ENCODE peak calls at places on chromosomes 1 and 21, in nine cellular contexts. B, K, F, R, D, O, Z, Y and N are unnamed samples.

GRCh38 chr1:47627471-47628370 is 189.9 kb downstream of the FOXD2 start:
- DNase-seq in B (no peak), K (no peak), F (no peak), R (no peak), D (no peak), O (no peak), Z (no peak), Y (no peak), N (peak)

GRCh38 chr1:116167625-116168276 is 56.6 kb downstream of the MAB21L3 start:
- DNase-seq in B (peak), K (peak), F (peak), R (peak), D (no peak), O (peak), Z (no peak), Y (no peak), N (no peak)

GRCh38 chr1:239785576-239785975 is 306.1 kb upstream of the FMN2 start:
- DNase-seq in B (no peak), K (no peak), F (no peak), R (no peak), D (no peak), O (no peak), Z (no peak), Y (no peak), N (no peak)

GRCh38 chr1:203796223-203796747 is 862 bp downstream of the ZBED6 start:
- DNase-seq in B (no peak), K (peak), F (no peak), R (peak), D (no peak), O (peak), Z (peak), Y (no peak), N (peak)

GRCh38 chr1:61639937-61640336 is 85.0 kb downstream of the TM2D1 start:
- DNase-seq in B (no peak), K (no peak), F (no peak), R (no peak), D (no peak), O (no peak), Z (no peak), Y (no peak), N (no peak)

GRCh38 chr1:204320413-204320812 is 39.3 kb downstream of the PLEKHA6 start:
- DNase-seq in B (no peak), K (no peak), F (no peak), R (peak), D (no peak), O (no peak), Z (no peak), Y (no peak), N (no peak)

GRCh38 chr1:226706664-226707063 is 32.4 kb downstream of the ITPKB start:
- DNase-seq in B (no peak), K (no peak), F (no peak), R (no peak), D (no peak), O (no peak), Z (no peak), Y (no peak), N (no peak)

GRCh38 chr1:62466982-62467532 is 30.2 kb downstream of the USP1 start:
- DNase-seq in B (no peak), K (no peak), F (no peak), R (peak), D (no peak), O (no peak), Z (no peak), Y (no peak), N (no peak)

GRCh38 chr1:199867601-199868000 is 159.9 kb upstream of the NR5A2 start:
- DNase-seq in B (no peak), K (no peak), F (no peak), R (peak), D (no peak), O (no peak), Z (no peak), Y (no peak), N (no peak)

GRCh38 chr1:15523104-15523921 is 702 bp downstream of the CASP9 start:
- DNase-seq in B (no peak), K (no peak), F (no peak), R (no peak), D (no peak), O (no peak), Z (no peak), Y (peak), N (no peak)

GRCh38 chr1:154578058-154578418 is 10.5 kb downstream of the CHRNB2 start:
- DNase-seq in B (no peak), K (no peak), F (no peak), R (no peak), D (no peak), O (no peak), Z (peak), Y (no peak), N (no peak)

GRCh38 chr1:153985341-153985912 is 712 bp downstream of the RAB13 start:
- DNase-seq in B (no peak), K (no peak), F (no peak), R (peak), D (no peak), O (no peak), Z (no peak), Y (peak), N (no peak)

GRCh38 chr1:234212764-234213406 is 160.4 kb upstream of the COA6 start:
- DNase-seq in B (peak), K (peak), F (peak), R (peak), D (no peak), O (peak), Z (no peak), Y (peak), N (no peak)

GRCh38 chr21:28442624-28443023 is 550.1 kb downstream of the LTN1 start:
- DNase-seq in B (no peak), K (no peak), F (no peak), R (peak), D (no peak), O (no peak), Z (no peak), Y (no peak), N (no peak)

GRCh38 chr1:116334015-116334547 is 39.0 kb upstream of the ATP1A1 start:
- DNase-seq in B (no peak), K (no peak), F (no peak), R (no peak), D (no peak), O (peak), Z (no peak), Y (no peak), N (no peak)

GRCh38 chr1:106956721-106957120 is 99.8 kb upstream of the PRMT6 start:
- DNase-seq in B (no peak), K (no peak), F (no peak), R (peak), D (no peak), O (no peak), Z (no peak), Y (no peak), N (no peak)

GRCh38 chr21:42653492-42654061 is at the start of gene PDE9A:
- DNase-seq in B (peak), K (peak), F (peak), R (no peak), D (no peak), O (peak), Z (peak), Y (no peak), N (peak)

GRCh38 chr21:35113064-35113463 is 64.0 kb upstream of the RUNX1 start:
- DNase-seq in B (no peak), K (no peak), F (no peak), R (peak), D (no peak), O (no peak), Z (no peak), Y (no peak), N (no peak)

GRCh38 chr1:6984533-6984932 is 199.3 kb downstream of the CAMTA1 start:
- DNase-seq in B (no peak), K (no peak), F (no peak), R (no peak), D (no peak), O (no peak), Z (no peak), Y (no peak), N (no peak)

GRCh38 chr1:75233302-75233929 is 99.2 kb downstream of the LHX8 start:
- DNase-seq in B (peak), K (peak), F (no peak), R (peak), D (no peak), O (no peak), Z (no peak), Y (no peak), N (no peak)

GRCh38 chr1:94541175-94542087 is at the start of gene F3:
- DNase-seq in B (peak), K (peak), F (peak), R (peak), D (peak), O (peak), Z (peak), Y (peak), N (peak)

GRCh38 chr1:59123081-59123675 is 173.7 kb upstream of the FGGY start:
- DNase-seq in B (no peak), K (no peak), F (no peak), R (peak), D (no peak), O (no peak), Z (no peak), Y (no peak), N (no peak)

GRCh38 chr21:25330266-25330665 is 277.0 kb downstream of the MRPL39 start:
- DNase-seq in B (no peak), K (no peak), F (no peak), R (no peak), D (no peak), O (no peak), Z (no peak), Y (no peak), N (no peak)

GRCh38 chr1:167974698-167975097 is 37.8 kb upstream of the MPC2 start:
- DNase-seq in B (no peak), K (no peak), F (no peak), R (no peak), D (no peak), O (no peak), Z (no peak), Y (no peak), N (no peak)

GRCh38 chr1:205456383-205456867 is 580 bp upstream of the BLACAT1 start:
- DNase-seq in B (peak), K (no peak), F (peak), R (no peak), D (no peak), O (no peak), Z (no peak), Y (no peak), N (no peak)

GRCh38 chr1:178354816-178355215 is 141.9 kb downstream of the CLEC20A start:
- DNase-seq in B (no peak), K (no peak), F (no peak), R (peak), D (no peak), O (no peak), Z (no peak), Y (no peak), N (no peak)

GRCh38 chr1:159261726-159262494 is 40.2 kb upstream of the FCER1A start:
- DNase-seq in B (no peak), K (no peak), F (no peak), R (no peak), D (no peak), O (no peak), Z (no peak), Y (no peak), N (no peak)

GRCh38 chr1:44025816-44026215 is 5.4 kb downstream of the SLC6A9 start:
- DNase-seq in B (no peak), K (no peak), F (no peak), R (no peak), D (no peak), O (peak), Z (no peak), Y (no peak), N (no peak)

GRCh38 chr1:162632743-162633326 is 571 bp downstream of the DDR2 start:
- DNase-seq in B (no peak), K (no peak), F (no peak), R (peak), D (no peak), O (no peak), Z (peak), Y (no peak), N (no peak)

GRCh38 chr1:198157847-198158765 is 1.3 kb downstream of the NEK7 start:
- DNase-seq in B (peak), K (no peak), F (no peak), R (peak), D (no peak), O (no peak), Z (no peak), Y (no peak), N (no peak)

GRCh38 chr1:49197081-49197480 is 420.4 kb upstream of the BEND5 start:
- DNase-seq in B (no peak), K (no peak), F (no peak), R (peak), D (no peak), O (no peak), Z (no peak), Y (no peak), N (no peak)

GRCh38 chr1:22826630-22827580 is 116.3 kb downstream of the EPHB2 start:
- DNase-seq in B (no peak), K (no peak), F (peak), R (peak), D (peak), O (peak), Z (no peak), Y (peak), N (no peak)

GRCh38 chr1:67680486-67680885 is 4.5 kb upstream of the GADD45A start:
- DNase-seq in B (no peak), K (no peak), F (no peak), R (no peak), D (no peak), O (no peak), Z (no peak), Y (no peak), N (no peak)

GRCh38 chr1:15352122-15352957 is 57.3 kb upstream of the EFHD2 start:
- DNase-seq in B (no peak), K (no peak), F (no peak), R (peak), D (no peak), O (peak), Z (no peak), Y (no peak), N (no peak)

GRCh38 chr1:23369335-23370013 is at the start of gene ZNF436:
- DNase-seq in B (peak), K (peak), F (no peak), R (peak), D (no peak), O (peak), Z (peak), Y (peak), N (no peak)

GRCh38 chr1:68043443-68044090 is 6.9 kb downstream of the DIRAS3 start:
- DNase-seq in B (no peak), K (no peak), F (no peak), R (no peak), D (no peak), O (no peak), Z (no peak), Y (no peak), N (no peak)

GRCh38 chr1:230978491-230979388 is at the start of the genes ARV1 and TTC13:
- DNase-seq in B (peak), K (peak), F (peak), R (peak), D (peak), O (peak), Z (peak), Y (peak), N (peak)
- TF ChIP-seq CTCF in B (peak), K (peak), F (no peak), R (no peak), D (peak), O (peak), Z (peak), Y (peak), N (peak)

GRCh38 chr21:33266050-33266783 is at the start of gene IL10RB:
- DNase-seq in B (peak), K (peak), F (peak), R (peak), D (peak), O (peak), Z (peak), Y (peak), N (peak)
- TF ChIP-seq CTCF in B (no peak), K (no peak), F (no peak), R (no peak), D (no peak), O (no peak), Z (no peak), Y (no peak), N (no peak)

GRCh38 chr21:18249542-18250152 is 5.0 kb downstream of the CHODL start:
- DNase-seq in B (peak), K (no peak), F (no peak), R (no peak), D (no peak), O (no peak), Z (no peak), Y (no peak), N (no peak)
- TF ChIP-seq CTCF in B (peak), K (no peak), F (no peak), R (no peak), D (no peak), O (no peak), Z (no peak), Y (no peak), N (peak)

GRCh38 chr1:228140724-228141081 is 624 bp downstream of the GUK1 start:
- DNase-seq in B (no peak), K (no peak), F (no peak), R (no peak), D (no peak), O (no peak), Z (no peak), Y (no peak), N (no peak)

GRCh38 chr1:228139406-228139930 is 611 bp upstream of the GUK1 start:
- DNase-seq in B (no peak), K (no peak), F (no peak), R (no peak), D (no peak), O (no peak), Z (no peak), Y (no peak), N (no peak)

GRCh38 chr1:228141082-228141870 is 1.2 kb downstream of the GUK1 start:
- DNase-seq in B (no peak), K (peak), F (no peak), R (peak), D (no peak), O (peak), Z (peak), Y (no peak), N (no peak)

GRCh38 chr1:228141871-228142615 is 2.0 kb downstream of the GUK1 start:
- DNase-seq in B (no peak), K (peak), F (no peak), R (peak), D (no peak), O (no peak), Z (peak), Y (no peak), N (no peak)

GRCh38 chr1:228139931-228140723 is at the start of gene GUK1:
- DNase-seq in B (peak), K (peak), F (peak), R (peak), D (peak), O (peak), Z (peak), Y (peak), N (peak)
- TF ChIP-seq CTCF in B (peak), K (peak), F (no peak), R (no peak), D (no peak), O (peak), Z (peak), Y (no peak), N (peak)

GRCh38 chr1:17631410-17631809 is 91.9 kb downstream of the ARHGEF10L start:
- DNase-seq in B (no peak), K (no peak), F (no peak), R (no peak), D (no peak), O (no peak), Z (no peak), Y (no peak), N (no peak)

GRCh38 chr1:17627239-17628052 is 87.9 kb downstream of the ARHGEF10L start:
- DNase-seq in B (no peak), K (no peak), F (no peak), R (no peak), D (no peak), O (no peak), Z (no peak), Y (no peak), N (no peak)

GRCh38 chr1:17632106-17632505 is 92.6 kb downstream of the ARHGEF10L start:
- DNase-seq in B (no peak), K (no peak), F (no peak), R (no peak), D (no peak), O (no peak), Z (no peak), Y (no peak), N (no peak)

GRCh38 chr1:17630048-17630830 is 90.7 kb downstream of the ARHGEF10L start:
- DNase-seq in B (no peak), K (no peak), F (no peak), R (no peak), D (no peak), O (no peak), Z (peak), Y (peak), N (no peak)

DNA sequence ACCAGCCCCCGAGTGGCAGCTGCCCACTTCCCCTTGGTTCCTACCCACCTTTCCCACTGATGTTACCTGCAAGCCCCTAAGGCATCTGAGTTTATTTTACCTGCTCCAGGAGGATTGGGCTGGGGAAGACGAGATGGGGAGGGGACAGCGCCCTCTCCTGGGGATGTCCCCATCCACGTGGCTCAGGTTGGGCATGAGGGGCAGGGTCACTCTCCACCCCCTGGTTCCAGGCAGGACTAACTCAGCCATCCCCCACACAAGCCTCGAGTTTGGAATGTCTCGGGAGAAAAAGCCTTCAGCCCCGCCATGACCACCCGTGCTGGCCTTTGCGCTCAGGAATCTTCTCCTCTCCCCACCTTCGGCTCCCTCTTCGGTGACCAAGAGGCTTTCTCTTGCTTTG is 90.0 kb downstream of the ARHGEF10L start:
- DNase-seq in B (peak), K (no peak), F (peak), R (no peak), D (peak), O (no peak), Z (no peak), Y (no peak), N (no peak)
- TF ChIP-seq CTCF in B (peak), K (no peak), F (peak), R (no peak), D (peak), O (peak), Z (no peak), Y (peak), N (peak)